ENCODE peak calls at places on chromosomes 13 and 19, in six cellular contexts. L is naive thymus-derived CD8-positive, alpha-beta T cell; P is stimulated activated CD4-positive, alpha-beta T cell treated with anti-CD3 and anti-CD28 coated beads, Interleukin-1b, Interleukin-23, amount 100 ng/mL, for 48 hours; S is left colon; K is endothelial cell; E is Right ventricle myocardium superior. N is an unnamed sample.

GRCh38 chr19:12364391-12365093 is 941 bp downstream of the ZNF442 start:
- DNase-seq in L (peak), P (no peak), S (peak), K (no peak), E (peak), N (peak)

GRCh38 chr19:55716531-55716930 is 21.7 kb downstream of the NLRP9 start:
- DNase-seq in L (no peak), P (no peak), S (no peak), K (no peak), E (no peak), N (no peak)

GRCh38 chr13:98556968-98557591 is 19.8 kb downstream of the STK24 start:
- DNase-seq in L (no peak), P (no peak), S (no peak), K (no peak), E (no peak), N (no peak)

GRCh38 chr13:101892296-101892695 is 439.8 kb downstream of the ITGBL1 start:
- DNase-seq in L (no peak), P (no peak), S (no peak), K (no peak), E (no peak), N (no peak)

GRCh38 chr13:44267966-44268365 is 105.7 kb upstream of the SERP2 start:
- DNase-seq in L (no peak), P (no peak), S (no peak), K (no peak), E (no peak), N (no peak)

GRCh38 chr13:46903748-46904147 is 6.9 kb upstream of the HTR2A start:
- DNase-seq in L (no peak), P (no peak), S (no peak), K (no peak), E (no peak), N (no peak)

GRCh38 chr19:44002212-44002565 is 568 bp upstream of the ZNF230 start:
- DNase-seq in L (no peak), P (no peak), S (no peak), K (no peak), E (no peak), N (no peak)

GRCh38 chr13:91046715-91047327 is 300.7 kb upstream of the MIR17HG start:
- DNase-seq in L (no peak), P (no peak), S (no peak), K (no peak), E (no peak), N (no peak)

GRCh38 chr19:49097453-49098288 is 12.4 kb downstream of the SNRNP70 start:
- DNase-seq in L (peak), P (peak), S (peak), K (peak), E (peak), N (no peak)

GRCh38 chr19:48543121-48543710 is 8.8 kb upstream of the SULT2B1 start:
- DNase-seq in L (no peak), P (no peak), S (peak), K (no peak), E (no peak), N (peak)

GRCh38 chr13:98706446-98707110 is 45.9 kb downstream of the SLC15A1 start:
- DNase-seq in L (no peak), P (no peak), S (no peak), K (no peak), E (no peak), N (no peak)

GRCh38 chr13:45416521-45417125 is 1.6 kb downstream of the SLC25A30 start:
- DNase-seq in L (no peak), P (no peak), S (no peak), K (no peak), E (no peak), N (no peak)

GRCh38 chr13:45219123-45219891 is 18.5 kb upstream of the KCTD4 start:
- DNase-seq in L (no peak), P (no peak), S (no peak), K (no peak), E (no peak), N (no peak)

GRCh38 chr19:39599116-39599515 is 3.2 kb upstream of the LGALS13 start:
- DNase-seq in L (peak), P (peak), S (peak), K (peak), E (no peak), N (no peak)

N was measured in kidney.